ENCODE peak calls at places on chromosomes 4 and X, in four cellular contexts. T, M, H and B are unnamed samples.

GRCh38 chrX:154373340-154374306 is 811 bp downstream of the FLNA start:
- DNase-seq in M (peak; percentile 84), H (peak; percentile 76), T (no peak), B (no peak)

GRCh38 chr4:78766026-78766425 is 10.1 kb upstream of the BMP2K start:
- DNase-seq in T (no peak), M (peak; percentile 63), H (no peak), B (no peak)

GRCh38 chrX:29992083-29992482 is 223.3 kb upstream of the MAGEB2 start:
- DNase-seq in M (no peak), T (no peak), H (no peak), B (no peak)

GRCh38 chr4:142265536-142265935 is 580.6 kb downstream of the INPP4B start:
- DNase-seq in M (peak; percentile 42), T (no peak), H (no peak), B (no peak)

GRCh38 chr4:58776627-58777026 is 1666.4 kb upstream of the IGFBP7 start:
- DNase-seq in T (no peak), H (no peak), M (peak; percentile 38), B (no peak)

GRCh38 chr4:85818700-85819099 is 343.8 kb downstream of the ARHGAP24 start:
- DNase-seq in M (no peak), T (no peak), H (no peak), B (no peak)

GRCh38 chrX:3990569-3990968 is 277.1 kb upstream of the PRKX start:
- DNase-seq in T (no peak), H (no peak), M (no peak), B (no peak)

GRCh38 chr4:138770818-138771217 is 244.8 kb upstream of the NOCT start:
- DNase-seq in H (no peak), T (no peak), M (no peak), B (no peak)

DNA sequence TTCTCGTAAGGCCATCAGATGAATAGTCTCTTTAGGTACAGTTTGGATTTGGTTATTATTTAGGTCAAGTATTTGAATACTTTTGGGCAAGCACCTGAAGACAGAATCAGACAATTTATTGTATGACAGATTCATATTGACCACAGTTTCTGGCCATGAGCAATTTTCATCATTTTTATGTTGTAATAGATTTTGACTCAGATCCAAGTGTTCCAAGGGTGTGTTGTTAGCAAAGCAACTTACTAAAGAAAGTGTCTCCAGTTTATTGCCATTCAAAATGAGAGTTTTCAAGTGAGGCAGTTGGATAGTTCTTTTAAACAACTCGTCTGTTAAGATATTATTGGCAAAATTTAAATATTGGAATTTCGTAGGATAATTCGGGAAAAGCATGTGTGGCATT is 8.6 kb downstream of the TLR10 start:
- DNase-seq in H (no peak), M (peak; percentile 33), T (no peak), B (no peak)
- H3K9me3 ChIP-seq in H (no peaks in the 10 kb centered on the region), M (no peaks in the 10 kb centered on the region), T (no peaks in the 10 kb centered on the region), B (no peaks in the 10 kb centered on the region)

GRCh38 chrX:34918856-34919255 is 23.7 kb upstream of the FAM47B start:
- DNase-seq in M (peak; percentile 76), H (peak; percentile 23), T (no peak), B (no peak)

GRCh38 chrX:34917146-34917545 is 25.4 kb upstream of the FAM47B start:
- DNase-seq in H (no peak), T (no peak), M (no peak), B (no peak)

GRCh38 chrX:34918091-34918736 is 24.4 kb upstream of the FAM47B start:
- DNase-seq in T (no peak), M (peak; percentile 66), H (no peak), B (no peak)

DNA sequence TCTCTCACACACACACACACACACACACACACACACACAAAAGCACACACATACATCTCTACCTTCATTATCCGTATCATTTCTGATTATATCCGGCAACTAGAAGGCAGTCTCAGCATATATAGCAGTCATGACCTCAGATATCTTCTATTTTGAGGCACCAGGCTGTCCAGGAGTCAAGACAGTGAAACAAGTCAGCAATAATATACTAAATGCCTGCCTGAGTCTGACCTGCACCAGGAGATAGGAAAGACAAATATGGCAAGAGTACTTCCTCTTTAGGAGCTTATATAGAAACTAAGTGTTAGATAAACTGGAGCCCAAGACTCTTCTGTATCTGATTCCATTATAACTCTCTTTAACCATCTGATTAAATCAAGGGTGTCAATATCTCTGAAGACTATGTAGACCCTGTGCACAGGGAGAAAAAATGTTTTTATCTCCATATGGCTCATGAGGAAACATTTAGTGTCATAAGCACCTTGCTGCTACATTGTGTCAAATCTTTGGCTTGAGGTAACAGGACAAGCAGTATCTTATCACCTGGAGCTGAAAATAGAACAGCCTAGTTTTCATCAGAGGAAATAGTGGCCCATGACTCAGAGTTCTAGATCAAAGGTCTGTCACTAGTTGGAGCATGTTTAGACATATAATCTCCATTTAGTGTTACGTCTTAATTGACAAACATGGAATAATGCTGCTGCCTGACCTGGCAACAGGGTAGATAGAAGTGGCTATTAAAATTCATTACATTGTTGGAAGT is 27.0 kb upstream of the FAM47B start:
- DNase-seq in T (no peak), M (no peak), H (no peak), B (no peak)
- H3K9me3 ChIP-seq in T (no peaks in the 10 kb centered on the region), M (no peaks in the 10 kb centered on the region), H (no peaks in the 10 kb centered on the region), B (no peaks in the 10 kb centered on the region)

GRCh38 chrX:13415551-13415950 is 95.7 kb upstream of the ATXN3L start:
- DNase-seq in H (no peak), T (no peak), M (no peak), B (no peak)
- H3K9me3 ChIP-seq in H (no peaks in the 10 kb centered on the region), T (no peaks in the 10 kb centered on the region), M (no peaks in the 10 kb centered on the region), B (no peaks in the 10 kb centered on the region)

DNA sequence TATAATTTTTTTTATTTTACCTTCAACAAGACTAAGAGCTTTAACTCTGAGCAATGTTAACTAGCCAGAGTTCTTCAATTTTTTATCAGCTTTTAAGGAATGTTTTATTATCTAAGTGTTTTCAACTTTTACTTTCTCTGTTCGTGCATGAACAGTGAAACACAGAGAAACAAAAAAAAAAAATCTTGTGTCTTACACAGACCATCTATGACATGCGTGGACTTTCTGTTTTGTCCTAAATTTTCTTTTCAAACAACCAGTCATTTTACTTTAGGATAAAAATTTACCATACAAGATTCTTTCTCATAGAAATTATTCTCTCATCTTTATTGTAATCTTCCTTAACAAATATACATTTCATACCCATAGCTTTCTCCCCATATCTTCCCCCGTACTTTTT is 731.9 kb upstream of the PCDH10 start:
- DNase-seq in T (no peak), M (no peak), H (no peak), B (no peak)
- H3K9me3 ChIP-seq in T (peaks cover 32% of the 10 kb centered on the region), M (peaks cover 27% of the 10 kb centered on the region), H (no peaks in the 10 kb centered on the region), B (no peaks in the 10 kb centered on the region)

GRCh38 chr4:48008021-48008596 is 8.4 kb downstream of the CNGA1 start:
- DNase-seq in T (no peak), M (no peak), H (no peak), B (no peak)
- H3K9me3 ChIP-seq in T (peaks cover 36% of the 10 kb centered on the region), M (peaks cover 32% of the 10 kb centered on the region), H (no peaks in the 10 kb centered on the region), B (no peaks in the 10 kb centered on the region)

GRCh38 chrX:13892856-13893255 is 76.0 kb upstream of the GPM6B start:
- DNase-seq in M (no peak), T (no peak), H (no peak), B (no peak)
- H3K9me3 ChIP-seq in M (no peaks in the 10 kb centered on the region), T (no peaks in the 10 kb centered on the region), H (no peaks in the 10 kb centered on the region), B (no peaks in the 10 kb centered on the region)

GRCh38 chr4:116018831-116019230 is 905.4 kb upstream of the NDST4 start:
- DNase-seq in T (no peak), H (no peak), M (no peak), B (no peak)
- H3K9me3 ChIP-seq in T (peaks cover 62% of the 10 kb centered on the region), H (no peaks in the 10 kb centered on the region), M (peaks cover 34% of the 10 kb centered on the region), B (peaks cover 4% of the 10 kb centered on the region)